ENCODE peak calls at places on chromosomes 1 and 21, in four cellular contexts. F is effector memory CD8-positive, alpha-beta T cell; C is activated T-cell treated with anti-CD3 and anti-CD28 coated beads, Interleukin-2, amount 50 U/mL, for 72 hours; Y is choroid plexus epithelial cell. D is an unnamed sample.
A peak's percentile ranks its signal among the peaks of the same experiment; 100 is the strongest.

GRCh38 chr1:32769524-32770220 is 47.5 kb downstream of the YARS1 start:
- DNase-seq in C (no peak), Y (peak; percentile 43), F (no peak), D (no peak)

GRCh38 chr1:151000408-151000807 is 6.3 kb downstream of the MINDY1 start:
- DNase-seq in C (no peak), F (no peak), Y (no peak), D (no peak)

GRCh38 chr1:8794605-8795004 is 22.8 kb downstream of the RERE start:
- DNase-seq in F (no peak), Y (no peak), C (no peak), D (no peak)

GRCh38 chr1:170241266-170241851 is 95.6 kb downstream of the NTMT2 start:
- DNase-seq in Y (peak; percentile 28), F (no peak), C (no peak), D (no peak)

GRCh38 chr1:91877574-91878208 is 8.3 kb downstream of the TGFBR3 start:
- DNase-seq in F (no peak), Y (no peak), C (peak; percentile 46), D (no peak)

GRCh38 chr1:68232354-68233148 is at the start of gene WLS:
- DNase-seq in C (no peak), F (no peak), Y (peak; percentile 80), D (peak; percentile 91)

GRCh38 chr1:115302390-115302961 is 35.6 kb downstream of the NGF start:
- DNase-seq in C (no peak), Y (peak; percentile 50), F (no peak), D (no peak)

GRCh38 chr1:227781314-227781930 is 34.1 kb upstream of the PRSS38 start:
- DNase-seq in Y (no peak), F (no peak), C (no peak), D (peak; percentile 68)

GRCh38 chr21:38680401-38680800 is 125.3 kb upstream of the ETS2 start:
- DNase-seq in Y (no peak), F (no peak), C (no peak), D (no peak)

GRCh38 chr21:31987696-31988095 is 114.9 kb downstream of the HUNK start:
- DNase-seq in C (no peak), Y (no peak), F (no peak), D (no peak)

GRCh38 chr21:44365967-44366585 is 12.7 kb downstream of the TRPM2 start:
- DNase-seq in F (no peak), Y (no peak), C (no peak), D (no peak)

GRCh38 chr1:182671779-182672486 is 12.5 kb downstream of the RGS8 start:
- DNase-seq in F (no peak), C (no peak), Y (no peak), D (no peak)

GRCh38 chr1:9181990-9182783 is 52.4 kb upstream of the H6PD start:
- DNase-seq in C (peak; percentile 59), F (no peak), Y (peak; percentile 55), D (no peak)

GRCh38 chr1:110433213-110433612 is 17.7 kb upstream of the PROK1 start:
- DNase-seq in C (no peak), F (no peak), Y (no peak), D (no peak)

GRCh38 chr1:116806671-116807070 is 52.4 kb downstream of the CD2 start:
- DNase-seq in F (no peak), Y (no peak), C (peak; percentile 32), D (no peak)

GRCh38 chr1:212608956-212609700 is 567 bp downstream of the ATF3 start:
- DNase-seq in Y (peak; percentile 53), C (peak; percentile 64), F (peak; percentile 46), D (no peak)

GRCh38 chr1:21623411-21623961 is 45.7 kb downstream of the RAP1GAP start:
- DNase-seq in F (no peak), Y (no peak), C (no peak), D (no peak)

GRCh38 chr1:115266729-115267421 is 71.2 kb downstream of the NGF start:
- DNase-seq in Y (no peak), C (no peak), F (no peak), D (no peak)

GRCh38 chr1:19651141-19651737 is 7.1 kb downstream of the NBL1 start:
- DNase-seq in Y (peak; percentile 66), F (no peak), C (peak; percentile 55), D (no peak)

GRCh38 chr1:20706841-20707240 is 11.0 kb downstream of the KIF17 start:
- DNase-seq in F (no peak), C (no peak), Y (no peak), D (no peak)

GRCh38 chr1:182147136-182147815 is 85.8 kb upstream of the ZNF648 start:
- DNase-seq in Y (no peak), F (no peak), C (no peak), D (no peak)

GRCh38 chr21:29449306-29449940 is 150.7 kb downstream of the BACH1 start:
- DNase-seq in F (no peak), Y (peak; percentile 46), C (peak; percentile 16), D (no peak)

GRCh38 chr1:93056214-93056613 is 22.9 kb upstream of the MTF2 start:
- DNase-seq in C (no peak), F (no peak), Y (peak; percentile 62), D (no peak)

D was measured in cardiac septum.